ENCODE peak calls at places on chromosomes 11 and 22, in eight cellular contexts. One of them, this sample, is unnamed.

GRCh38 chr11:118610773-118611432 is 3.5 kb downstream of the PHLDB1 start:
- DNase-seq in IMR-90: peak
- DNase-seq in heart left ventricle: peak
- DNase-seq in esophagus squamous epithelium: no peak
- DNase-seq in ovary: peak
- DNase-seq in HCT116: no peak
- DNase-seq in sigmoid colon: peak
- DNase-seq in CD8-positive, alpha-beta memory T cell: peak
- DNase-seq in this sample: no peak

GRCh38 chr11:37811349-37811748 is 1213.3 kb upstream of the RAG2 start:
- DNase-seq in IMR-90: no peak
- DNase-seq in heart left ventricle: no peak
- DNase-seq in esophagus squamous epithelium: no peak
- DNase-seq in ovary: no peak
- DNase-seq in HCT116: no peak
- DNase-seq in sigmoid colon: peak
- DNase-seq in CD8-positive, alpha-beta memory T cell: no peak
- DNase-seq in this sample: no peak

GRCh38 chr11:12066056-12066798 is 44.2 kb upstream of the MICAL2 start:
- DNase-seq in IMR-90: peak
- DNase-seq in heart left ventricle: no peak
- DNase-seq in esophagus squamous epithelium: no peak
- DNase-seq in ovary: no peak
- DNase-seq in HCT116: peak
- DNase-seq in sigmoid colon: peak
- DNase-seq in CD8-positive, alpha-beta memory T cell: no peak
- DNase-seq in this sample: no peak

GRCh38 chr11:111707039-111707690 is 59.0 kb downstream of the PPP2R1B start:
- DNase-seq in IMR-90: peak
- DNase-seq in heart left ventricle: peak
- DNase-seq in esophagus squamous epithelium: no peak
- DNase-seq in ovary: peak
- DNase-seq in HCT116: no peak
- DNase-seq in sigmoid colon: peak
- DNase-seq in CD8-positive, alpha-beta memory T cell: no peak
- DNase-seq in this sample: no peak

GRCh38 chr11:96254087-96254486 is 88.9 kb downstream of the MAML2 start:
- DNase-seq in IMR-90: peak
- DNase-seq in heart left ventricle: peak
- DNase-seq in esophagus squamous epithelium: no peak
- DNase-seq in ovary: no peak
- DNase-seq in HCT116: no peak
- DNase-seq in sigmoid colon: no peak
- DNase-seq in CD8-positive, alpha-beta memory T cell: peak
- DNase-seq in this sample: no peak

GRCh38 chr11:103700605-103701004 is 335.8 kb upstream of the DDI1 start:
- DNase-seq in IMR-90: peak
- DNase-seq in heart left ventricle: no peak
- DNase-seq in esophagus squamous epithelium: no peak
- DNase-seq in ovary: no peak
- DNase-seq in HCT116: no peak
- DNase-seq in sigmoid colon: no peak
- DNase-seq in CD8-positive, alpha-beta memory T cell: no peak
- DNase-seq in this sample: no peak

GRCh38 chr11:47161134-47161854 is 15.4 kb downstream of the ARFGAP2 start:
- DNase-seq in IMR-90: peak
- DNase-seq in heart left ventricle: peak
- DNase-seq in esophagus squamous epithelium: no peak
- DNase-seq in ovary: peak
- DNase-seq in HCT116: no peak
- DNase-seq in sigmoid colon: peak
- DNase-seq in CD8-positive, alpha-beta memory T cell: peak
- DNase-seq in this sample: no peak

GRCh38 chr22:19607198-19608113 is 83.2 kb upstream of the CLDN5 start:
- DNase-seq in IMR-90: peak
- DNase-seq in heart left ventricle: peak
- DNase-seq in esophagus squamous epithelium: no peak
- DNase-seq in ovary: no peak
- DNase-seq in HCT116: no peak
- DNase-seq in sigmoid colon: no peak
- DNase-seq in CD8-positive, alpha-beta memory T cell: no peak
- DNase-seq in this sample: no peak

GRCh38 chr11:77602385-77603105 is 12.8 kb downstream of the AQP11 start:
- DNase-seq in IMR-90: peak
- DNase-seq in heart left ventricle: no peak
- DNase-seq in esophagus squamous epithelium: no peak
- DNase-seq in ovary: no peak
- DNase-seq in HCT116: no peak
- DNase-seq in sigmoid colon: no peak
- DNase-seq in CD8-positive, alpha-beta memory T cell: no peak
- DNase-seq in this sample: no peak

GRCh38 chr11:64844330-64845124 is at the start of gene CDC42BPG:
- DNase-seq in IMR-90: peak
- DNase-seq in heart left ventricle: peak
- DNase-seq in esophagus squamous epithelium: no peak
- DNase-seq in ovary: peak
- DNase-seq in HCT116: peak
- DNase-seq in sigmoid colon: no peak
- DNase-seq in CD8-positive, alpha-beta memory T cell: peak
- DNase-seq in this sample: no peak

GRCh38 chr11:63613517-63614135 is 607 bp downstream of the PLAAT3 start:
- DNase-seq in IMR-90: no peak
- DNase-seq in heart left ventricle: peak
- DNase-seq in esophagus squamous epithelium: no peak
- DNase-seq in ovary: peak
- DNase-seq in HCT116: no peak
- DNase-seq in sigmoid colon: peak
- DNase-seq in CD8-positive, alpha-beta memory T cell: peak
- DNase-seq in this sample: peak

GRCh38 chr11:73465019-73465675 is 88.9 kb downstream of the RELT start:
- DNase-seq in IMR-90: no peak
- DNase-seq in heart left ventricle: no peak
- DNase-seq in esophagus squamous epithelium: no peak
- DNase-seq in ovary: no peak
- DNase-seq in HCT116: no peak
- DNase-seq in sigmoid colon: no peak
- DNase-seq in CD8-positive, alpha-beta memory T cell: no peak
- DNase-seq in this sample: no peak

GRCh38 chr11:65552413-65552951 is 5.7 kb downstream of the LTBP3 start:
- DNase-seq in IMR-90: no peak
- DNase-seq in heart left ventricle: no peak
- DNase-seq in esophagus squamous epithelium: no peak
- DNase-seq in ovary: no peak
- DNase-seq in HCT116: no peak
- DNase-seq in sigmoid colon: no peak
- DNase-seq in CD8-positive, alpha-beta memory T cell: no peak
- DNase-seq in this sample: no peak

GRCh38 chr22:33328789-33329296 is 270.7 kb upstream of the SYN3 start:
- DNase-seq in IMR-90: peak
- DNase-seq in heart left ventricle: no peak
- DNase-seq in esophagus squamous epithelium: no peak
- DNase-seq in ovary: no peak
- DNase-seq in HCT116: no peak
- DNase-seq in sigmoid colon: no peak
- DNase-seq in CD8-positive, alpha-beta memory T cell: no peak
- DNase-seq in this sample: no peak

GRCh38 chr11:123740787-123741158 is 687 bp downstream of the ZNF202 start:
- DNase-seq in IMR-90: no peak
- DNase-seq in heart left ventricle: no peak
- DNase-seq in esophagus squamous epithelium: no peak
- DNase-seq in ovary: no peak
- DNase-seq in HCT116: no peak
- DNase-seq in sigmoid colon: no peak
- DNase-seq in CD8-positive, alpha-beta memory T cell: no peak
- DNase-seq in this sample: no peak

GRCh38 chr22:26588749-26589366 is 1.1 kb downstream of the TPST2 start:
- DNase-seq in IMR-90: no peak
- DNase-seq in heart left ventricle: no peak
- DNase-seq in esophagus squamous epithelium: no peak
- DNase-seq in ovary: no peak
- DNase-seq in HCT116: no peak
- DNase-seq in sigmoid colon: no peak
- DNase-seq in CD8-positive, alpha-beta memory T cell: no peak
- DNase-seq in this sample: no peak

GRCh38 chr22:29520851-29521250 is 32.7 kb downstream of the THOC5 start:
- DNase-seq in IMR-90: peak
- DNase-seq in heart left ventricle: no peak
- DNase-seq in esophagus squamous epithelium: no peak
- DNase-seq in ovary: no peak
- DNase-seq in HCT116: no peak
- DNase-seq in sigmoid colon: no peak
- DNase-seq in CD8-positive, alpha-beta memory T cell: no peak
- DNase-seq in this sample: no peak

DNA sequence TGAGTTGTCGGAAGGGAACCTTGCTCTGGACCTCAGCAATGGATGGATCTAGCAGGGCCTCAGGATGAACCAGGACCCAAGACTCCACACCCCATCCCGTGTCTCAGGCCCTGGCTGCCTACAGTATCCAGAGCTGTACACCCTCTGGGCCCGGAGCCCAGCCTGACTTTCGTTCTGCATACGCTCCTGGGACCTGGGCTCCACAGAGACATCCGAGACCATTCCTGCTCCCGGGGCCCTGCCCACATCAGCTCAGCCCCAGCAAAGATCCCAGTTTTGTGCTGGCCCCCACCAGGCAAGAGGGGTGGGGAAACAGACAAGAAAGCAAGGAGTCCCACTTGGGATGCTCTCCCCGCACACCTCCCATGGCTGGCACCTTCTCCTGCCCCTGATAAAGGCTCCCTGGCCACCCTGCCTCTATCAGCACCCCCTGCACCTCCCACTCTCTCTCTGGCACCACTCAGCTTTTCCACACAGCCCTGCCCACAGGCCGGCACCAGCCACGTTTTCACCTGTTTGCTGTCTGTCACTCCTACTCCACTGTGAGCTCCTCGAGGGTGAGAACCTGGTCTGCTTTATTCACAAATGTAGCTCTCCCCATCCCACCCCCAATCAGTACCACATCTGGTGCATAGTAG is 64.5 kb upstream of the TCF20 start:
- DNase-seq in IMR-90: no peak
- DNase-seq in heart left ventricle: no peak
- DNase-seq in esophagus squamous epithelium: no peak
- DNase-seq in ovary: no peak
- DNase-seq in HCT116: no peak
- DNase-seq in sigmoid colon: no peak
- DNase-seq in CD8-positive, alpha-beta memory T cell: no peak
- DNase-seq in this sample: no peak
- H3K27ac ChIP-seq in IMR-90: no peak
- H3K27ac ChIP-seq in heart left ventricle: no peak
- H3K27ac ChIP-seq in esophagus squamous epithelium: no peak
- H3K27ac ChIP-seq in ovary: no peak
- H3K27ac ChIP-seq in HCT116: no peak
- H3K27ac ChIP-seq in sigmoid colon: no peak
- H3K27ac ChIP-seq in CD8-positive, alpha-beta memory T cell: no peak
- H3K27ac ChIP-seq in this sample: no peak

DNA sequence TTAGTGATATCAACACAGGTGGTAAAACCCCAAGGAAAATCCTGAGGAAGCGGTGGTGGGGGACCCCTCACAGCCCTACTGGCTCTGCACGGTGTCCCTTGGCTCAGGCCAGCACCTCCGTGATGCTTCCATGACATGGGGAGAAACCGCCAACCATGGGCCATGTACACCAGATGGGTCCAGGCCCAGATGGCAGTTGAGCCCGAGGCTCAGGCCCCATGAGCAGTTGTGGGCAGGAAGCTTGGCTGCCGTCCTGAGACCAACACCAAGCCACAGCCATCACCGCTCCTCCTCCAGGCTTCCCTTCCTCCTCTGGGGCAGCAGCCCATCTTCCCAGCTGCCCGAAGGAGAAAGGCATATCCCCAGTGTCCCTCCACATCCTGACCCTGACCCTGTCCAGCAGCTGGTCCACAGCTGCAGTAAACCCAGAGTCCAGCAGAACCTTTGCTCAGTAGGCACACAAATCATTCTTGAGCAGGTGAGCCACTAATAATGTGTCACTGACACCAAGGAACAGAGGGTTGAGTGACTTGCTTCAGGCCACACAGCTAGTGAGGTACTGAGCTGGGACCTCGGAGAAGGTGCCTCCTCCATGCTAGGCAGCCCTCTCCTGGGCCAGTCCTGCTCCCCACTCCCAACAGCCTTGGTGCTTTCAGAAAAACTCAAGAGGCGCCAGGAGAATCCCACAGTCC is 204.9 kb downstream of the CTTN start:
- DNase-seq in IMR-90: no peak
- DNase-seq in heart left ventricle: no peak
- DNase-seq in esophagus squamous epithelium: no peak
- DNase-seq in ovary: no peak
- DNase-seq in HCT116: no peak
- DNase-seq in sigmoid colon: no peak
- DNase-seq in CD8-positive, alpha-beta memory T cell: no peak
- DNase-seq in this sample: no peak
- H3K27ac ChIP-seq in IMR-90: no peak
- H3K27ac ChIP-seq in heart left ventricle: no peak
- H3K27ac ChIP-seq in esophagus squamous epithelium: no peak
- H3K27ac ChIP-seq in ovary: no peak
- H3K27ac ChIP-seq in HCT116: no peak
- H3K27ac ChIP-seq in sigmoid colon: no peak
- H3K27ac ChIP-seq in CD8-positive, alpha-beta memory T cell: no peak
- H3K27ac ChIP-seq in this sample: no peak

DNA sequence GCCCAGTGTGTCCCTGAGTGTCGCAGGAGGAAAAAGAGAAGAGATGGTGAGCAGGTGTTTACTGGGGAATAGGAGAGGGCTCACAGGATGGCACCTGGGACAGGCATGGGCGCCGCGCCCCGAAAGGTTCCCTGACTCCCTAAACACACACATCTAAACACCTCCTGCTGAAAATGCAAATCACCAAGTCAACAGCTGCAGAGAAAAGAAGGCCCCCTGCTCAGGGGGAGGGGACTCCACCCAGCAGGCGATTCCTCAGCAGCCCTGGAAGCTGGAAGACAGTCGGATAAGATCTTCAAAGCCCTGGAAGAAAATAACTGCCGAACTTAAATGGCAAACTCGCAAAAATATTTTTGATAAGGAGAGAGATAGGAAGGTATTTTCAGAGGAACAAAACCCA is 377.2 kb downstream of the BRD1 start:
- DNase-seq in IMR-90: no peak
- DNase-seq in heart left ventricle: no peak
- DNase-seq in esophagus squamous epithelium: no peak
- DNase-seq in ovary: no peak
- DNase-seq in HCT116: no peak
- DNase-seq in sigmoid colon: no peak
- DNase-seq in CD8-positive, alpha-beta memory T cell: no peak
- DNase-seq in this sample: no peak
- H3K27ac ChIP-seq in IMR-90: no peak
- H3K27ac ChIP-seq in heart left ventricle: no peak
- H3K27ac ChIP-seq in esophagus squamous epithelium: no peak
- H3K27ac ChIP-seq in ovary: no peak
- H3K27ac ChIP-seq in HCT116: no peak
- H3K27ac ChIP-seq in sigmoid colon: no peak
- H3K27ac ChIP-seq in CD8-positive, alpha-beta memory T cell: no peak
- H3K27ac ChIP-seq in this sample: no peak

DNA sequence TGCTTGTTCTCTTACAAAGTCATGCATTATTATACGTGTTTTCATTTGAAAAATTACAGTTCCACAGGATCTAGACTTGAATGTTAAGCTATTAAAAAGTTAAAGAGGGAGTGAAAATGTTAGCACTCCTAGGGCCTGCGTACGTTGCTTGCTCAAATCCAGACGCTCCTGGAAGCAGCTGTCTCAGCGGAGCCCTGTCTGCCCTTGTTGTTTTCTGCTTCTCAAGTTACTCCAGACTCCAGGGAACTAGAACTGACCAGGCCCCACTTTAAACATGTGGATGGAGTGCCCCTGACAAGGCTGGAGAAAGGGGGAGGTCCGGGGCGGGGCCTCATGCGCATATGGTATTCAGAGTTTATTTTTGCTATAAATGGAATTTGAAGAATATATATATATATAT is 9.6 kb downstream of the PARVB start:
- DNase-seq in IMR-90: peak
- DNase-seq in heart left ventricle: no peak
- DNase-seq in esophagus squamous epithelium: no peak
- DNase-seq in ovary: no peak
- DNase-seq in HCT116: no peak
- DNase-seq in sigmoid colon: no peak
- DNase-seq in CD8-positive, alpha-beta memory T cell: no peak
- DNase-seq in this sample: no peak
- H3K27ac ChIP-seq in IMR-90: no peak
- H3K27ac ChIP-seq in heart left ventricle: peak
- H3K27ac ChIP-seq in esophagus squamous epithelium: no peak
- H3K27ac ChIP-seq in ovary: no peak
- H3K27ac ChIP-seq in HCT116: no peak
- H3K27ac ChIP-seq in sigmoid colon: no peak
- H3K27ac ChIP-seq in CD8-positive, alpha-beta memory T cell: no peak
- H3K27ac ChIP-seq in this sample: no peak